ENCODE peak calls at places on chromosomes 11 and 22, in ten cellular contexts. L is activated effector memory CD4-positive, alpha-beta T cell treated with anti-CD3 and anti-CD28 coated beads, Interleukin-2, amount 50 U/mL, for 16 hours; Q is Daoy; R is brain pericyte; P is tibial nerve; H is stimulated activated CD4-positive, alpha-beta T cell treated with anti-CD3 and anti-CD28 coated beads, TNF-alpha, amount 100 ng/mL, for 24 hours; G is NCI-H2029; K is mesenchymal stem cell; C is head of caudate nucleus; F is spleen. V is an unnamed sample.

GRCh38 chr11:5626191-5626590 is 1.4 kb downstream of the TRIM34 start:
- DNase-seq in L (no peak), Q (no peak), R (no peak), P (no peak), H (no peak), G (no peak), K (peak), C (no peak), F (no peak), V (no peak)

GRCh38 chr11:86591631-86592030 is 80.8 kb downstream of the ME3 start:
- DNase-seq in L (no peak), Q (peak), R (no peak), P (no peak), H (no peak), G (no peak), K (peak), C (no peak), F (no peak), V (no peak)

GRCh38 chr22:31618471-31619176 is 43.4 kb downstream of the PISD start:
- DNase-seq in L (no peak), Q (no peak), R (no peak), P (no peak), H (no peak), G (no peak), K (no peak), C (no peak), F (no peak), V (no peak)

GRCh38 chr11:78930810-78931209 is 356.1 kb upstream of the NARS2 start:
- DNase-seq in L (no peak), Q (no peak), R (no peak), P (no peak), H (no peak), G (no peak), K (no peak), C (no peak), F (no peak), V (no peak)

GRCh38 chr11:32100495-32100894 is 9.6 kb downstream of the RCN1 start:
- DNase-seq in L (no peak), Q (no peak), R (no peak), P (no peak), H (no peak), G (no peak), K (peak), C (no peak), F (no peak), V (no peak)

GRCh38 chr11:3626250-3626960 is 15.4 kb downstream of the ART5 start:
- DNase-seq in L (no peak), Q (no peak), R (no peak), P (peak), H (no peak), G (no peak), K (no peak), C (peak), F (peak), V (no peak)

GRCh38 chr11:108807262-108807661 is 142.4 kb downstream of the DDX10 start:
- DNase-seq in L (no peak), Q (no peak), R (no peak), P (no peak), H (no peak), G (no peak), K (no peak), C (no peak), F (no peak), V (no peak)

GRCh38 chr22:50016308-50016987 is 3.9 kb upstream of the IL17REL start:
- DNase-seq in L (peak), Q (peak), R (no peak), P (no peak), H (no peak), G (no peak), K (no peak), C (no peak), F (peak), V (peak)

GRCh38 chr11:8749202-8749601 is 66.6 kb downstream of the RPL27A start:
- DNase-seq in L (no peak), Q (no peak), R (no peak), P (no peak), H (no peak), G (no peak), K (no peak), C (no peak), F (no peak), V (peak)

GRCh38 chr22:49017769-49018330 is 809.8 kb downstream of the BRD1 start:
- DNase-seq in L (peak), Q (no peak), R (no peak), P (peak), H (no peak), G (no peak), K (no peak), C (peak), F (peak), V (no peak)

GRCh38 chr11:6210274-6210955 is 5.1 kb downstream of the C11orf42 start:
- DNase-seq in L (no peak), Q (no peak), R (no peak), P (no peak), H (no peak), G (no peak), K (no peak), C (no peak), F (no peak), V (no peak)

GRCh38 chr22:35629406-35630234 is 12.5 kb upstream of the MB start:
- DNase-seq in L (peak), Q (peak), R (peak), P (peak), H (no peak), G (no peak), K (peak), C (no peak), F (no peak), V (peak)

V was measured in islet precursor cell.